ENCODE peak calls at places on chromosomes 6 and 20, in ten cellular contexts. Q, J, A, L, W, P, Y, U, H and E are unnamed samples.

GRCh38 chr6:42179956-42180335 is 6.8 kb downstream of the GUCA1A start:
- DNase-seq in J (no peak), H (no peak), U (no peak), Q (no peak), W (peak), P (no peak), A (no peak), L (peak), Y (no peak), E (no peak)

GRCh38 chr20:12528591-12529041 is 480.2 kb upstream of the SPTLC3 start:
- DNase-seq in L (no peak), U (no peak), P (no peak), A (no peak), Q (no peak), J (no peak), Y (no peak), W (no peak), H (no peak), E (no peak)

GRCh38 chr6:46626976-46627375 is 25.6 kb downstream of the CYP39A1 start:
- DNase-seq in Y (no peak), U (no peak), L (no peak), H (no peak), W (no peak), J (no peak), A (no peak), Q (no peak), P (no peak), E (no peak)

GRCh38 chr6:2478200-2478599 is 232.8 kb upstream of the GMDS start:
- DNase-seq in U (peak), P (peak), Y (no peak), Q (no peak), W (peak), L (no peak), A (no peak), J (peak), H (peak), E (no peak)

GRCh38 chr6:147770221-147770620 is 261.7 kb downstream of the SAMD5 start:
- DNase-seq in P (no peak), H (no peak), L (no peak), W (no peak), A (no peak), J (no peak), U (no peak), Y (no peak), Q (no peak), E (no peak)

GRCh38 chr20:13183005-13183404 is 38.1 kb upstream of the ISM1 start:
- DNase-seq in A (no peak), U (no peak), W (no peak), L (no peak), H (no peak), Q (no peak), P (no peak), J (no peak), Y (no peak), E (no peak)

GRCh38 chr6:37433657-37434271 is 743 bp downstream of the CMTR1 start:
- DNase-seq in A (no peak), H (peak), L (no peak), W (peak), Q (no peak), Y (peak), P (no peak), J (peak), U (peak), E (no peak)

GRCh38 chr6:154370545-154370944 is 13.9 kb upstream of the IPCEF1 start:
- DNase-seq in A (no peak), W (peak), Q (no peak), U (peak), J (peak), P (peak), L (peak), Y (peak), H (peak), E (no peak)

GRCh38 chr20:10110151-10110550 is 75.4 kb downstream of the ANKEF1 start:
- DNase-seq in J (no peak), Y (no peak), Q (no peak), U (peak), P (peak), W (peak), L (peak), A (no peak), H (no peak), E (no peak)

GRCh38 chr6:42335896-42336295 is 115.8 kb downstream of the TRERF1 start:
- DNase-seq in W (no peak), Y (no peak), L (no peak), P (no peak), A (no peak), J (no peak), U (no peak), Q (no peak), H (no peak), E (no peak)

GRCh38 chr6:129890701-129891100 is 29.6 kb upstream of the TMEM244 start:
- DNase-seq in A (no peak), Y (no peak), L (peak), W (peak), P (no peak), H (peak), Q (no peak), U (peak), J (peak), E (no peak)

GRCh38 chr6:41440958-41441357 is 105.2 kb upstream of the FOXP4 start:
- DNase-seq in J (no peak), A (no peak), Y (no peak), H (no peak), W (no peak), L (no peak), Q (no peak), U (no peak), P (no peak), E (no peak)

GRCh38 chr6:7311920-7312615 is 931 bp downstream of the SSR1 start:
- DNase-seq in U (peak), W (peak), Q (no peak), L (peak), Y (no peak), J (peak), A (no peak), P (peak), H (peak), E (peak)

GRCh38 chr20:53767206-53767924 is 173.7 kb upstream of the ZNF217 start:
- DNase-seq in U (no peak), W (no peak), Q (no peak), J (no peak), P (no peak), Y (no peak), H (no peak), L (no peak), A (no peak), E (no peak)

GRCh38 chr20:53768329-53768728 is 174.7 kb upstream of the ZNF217 start:
- DNase-seq in A (no peak), H (no peak), J (no peak), Y (no peak), L (no peak), U (no peak), Q (no peak), W (no peak), P (no peak), E (no peak)

GRCh38 chr20:53763707-53764415 is 170.2 kb upstream of the ZNF217 start:
- DNase-seq in U (peak), L (peak), Y (no peak), Q (no peak), H (peak), A (no peak), P (peak), W (no peak), J (peak), E (peak)

GRCh38 chr20:53760025-53760441 is 166.4 kb upstream of the ZNF217 start:
- DNase-seq in A (no peak), J (no peak), P (no peak), L (no peak), U (no peak), H (no peak), Q (no peak), W (no peak), Y (no peak), E (no peak)

DNA sequence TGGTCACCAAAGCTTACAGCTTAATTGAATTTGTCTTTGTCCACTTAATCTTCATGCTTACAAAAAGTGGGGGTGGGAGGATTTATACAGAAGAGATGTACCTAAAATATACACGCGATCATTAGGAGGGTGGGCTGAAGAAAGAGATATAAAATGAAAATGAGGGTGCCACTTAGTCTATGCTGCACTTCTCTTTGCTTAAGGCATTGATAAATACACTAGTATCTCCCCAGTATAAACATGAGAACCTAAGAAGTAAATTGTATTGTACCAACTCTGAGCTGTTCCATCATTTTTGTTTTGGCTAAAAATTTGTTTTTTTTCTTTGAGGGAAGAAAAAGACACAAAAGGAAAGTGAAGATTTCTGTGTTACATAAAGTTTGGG is 170.8 kb upstream of the ZNF217 start:
- DNase-seq in U (no peak), P (no peak), A (no peak), Y (no peak), Q (no peak), L (no peak), W (no peak), H (no peak), J (no peak), E (no peak)
- H3K4me3 ChIP-seq in U (no peak), P (no peak), A (peak), Y (no peak), Q (no peak), L (no peak), W (no peak), H (peak), J (no peak), E (peak)

DNA sequence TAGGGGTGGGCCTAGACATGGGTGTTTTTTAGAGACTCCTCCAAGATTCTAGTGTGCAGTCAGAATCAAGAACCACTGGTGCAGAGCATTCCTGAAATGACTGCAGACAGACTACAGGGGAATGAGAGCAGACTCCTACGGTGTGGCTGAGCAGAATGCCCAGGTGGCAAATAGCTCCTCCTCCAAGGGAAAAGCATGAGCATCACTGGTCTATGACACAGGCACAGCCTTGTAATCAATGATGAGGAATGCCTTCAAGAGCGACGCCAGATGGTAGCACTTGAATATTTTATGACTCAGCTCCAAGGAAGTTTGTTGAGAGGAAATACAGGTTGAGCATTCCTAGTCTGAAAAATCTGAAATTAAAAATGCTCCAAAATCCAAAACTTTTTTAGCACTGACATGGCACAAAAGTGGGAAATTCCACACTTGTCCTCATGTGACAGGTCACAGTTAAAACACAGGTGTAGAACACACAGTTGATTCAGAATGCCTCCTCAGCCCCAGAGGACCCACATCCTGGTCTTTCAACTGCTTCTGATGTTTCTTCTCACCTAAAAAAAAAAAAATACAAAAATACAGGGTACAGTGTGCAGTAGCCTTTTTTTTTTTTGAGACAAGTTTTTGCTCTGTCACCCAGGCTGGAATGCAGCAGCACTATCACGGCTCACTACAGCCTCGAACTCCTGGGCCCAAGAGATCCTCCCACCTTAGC is 10.5 kb upstream of the FAM8A1 start:
- DNase-seq in J (peak), Y (no peak), P (peak), U (peak), A (no peak), H (peak), L (peak), W (peak), Q (no peak), E (peak)
- TF ChIP-seq CTCF in J (no peak), Y (no peak), P (peak), U (no peak), A (no peak), H (peak), L (peak), W (peak), Q (no peak), E (peak)

GRCh38 chr6:106847116-106847515 is 127.4 kb downstream of the CD24 start:
- DNase-seq in Q (no peak), A (no peak), L (no peak), W (no peak), U (no peak), P (no peak), H (no peak), J (no peak), Y (no peak), E (no peak)
- H3K4me3 ChIP-seq in Q (no peak), A (no peak), L (no peak), W (no peak), U (no peak), P (no peak), H (no peak), J (no peak), Y (no peak), E (no peak)

GRCh38 chr6:28134015-28134414 is 7.7 kb upstream of the ZKSCAN8 start:
- DNase-seq in J (peak), Y (peak), U (peak), A (no peak), W (peak), L (peak), H (peak), Q (no peak), P (no peak), E (no peak)
- TF ChIP-seq CTCF in J (peak), Y (no peak), U (peak), A (peak), W (peak), L (peak), H (peak), Q (peak), P (peak), E (peak)

GRCh38 chr20:62645613-62646012 is 3.3 kb downstream of the SLCO4A1 start:
- DNase-seq in P (no peak), A (no peak), H (no peak), Q (no peak), L (no peak), J (no peak), U (no peak), Y (no peak), W (no peak), E (no peak)

GRCh38 chr20:62647521-62648317 is 5.4 kb downstream of the SLCO4A1 start:
- DNase-seq in Q (no peak), J (no peak), Y (peak), H (no peak), U (peak), A (no peak), P (no peak), L (no peak), W (no peak), E (no peak)

GRCh38 chr20:62644802-62645496 is 2.6 kb downstream of the SLCO4A1 start:
- DNase-seq in W (peak), L (no peak), Q (no peak), Y (no peak), H (no peak), J (no peak), P (no peak), U (no peak), A (no peak), E (no peak)

GRCh38 chr20:62648318-62648995 is 6.2 kb downstream of the SLCO4A1 start:
- DNase-seq in P (no peak), W (no peak), Y (no peak), A (no peak), U (no peak), L (no peak), H (no peak), Q (no peak), J (no peak), E (no peak)

DNA sequence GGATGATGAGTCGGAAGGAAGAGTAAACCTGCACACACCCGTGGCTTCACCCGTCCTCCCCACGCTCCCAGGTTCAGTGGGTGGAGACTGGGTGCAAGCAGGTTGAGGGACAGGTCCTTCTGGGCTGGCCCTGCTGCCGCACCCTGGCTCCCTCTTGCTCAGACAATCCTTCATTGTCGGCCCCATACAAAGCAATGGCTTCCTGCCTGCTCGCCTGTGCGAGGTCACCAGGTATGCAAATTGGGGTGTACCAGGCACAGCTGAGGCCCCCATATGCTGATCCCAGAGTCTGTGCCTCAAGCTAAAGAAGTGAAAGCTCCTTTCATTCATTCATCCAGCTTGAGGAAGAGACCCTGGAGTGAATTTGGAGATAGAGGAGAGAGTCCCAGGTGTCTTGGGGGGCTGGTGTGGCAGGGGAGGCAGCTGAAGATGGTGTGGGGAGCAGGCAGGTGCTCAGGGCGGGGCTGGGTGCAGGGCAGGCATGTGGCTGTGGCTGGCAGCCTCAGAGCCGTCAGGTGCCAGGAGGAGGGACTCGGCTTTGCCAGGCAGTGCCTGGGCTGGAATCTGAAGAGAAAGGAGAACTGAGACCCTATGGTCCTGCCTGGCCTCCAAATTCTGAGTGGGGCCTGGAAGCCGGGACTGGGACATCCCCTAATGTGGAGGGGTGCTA is 4.7 kb downstream of the SLCO4A1 start:
- DNase-seq in H (no peak), U (no peak), A (no peak), P (no peak), Q (no peak), Y (no peak), L (no peak), W (peak), J (no peak), E (no peak)
- H3K4me3 ChIP-seq in H (no peak), U (no peak), A (no peak), P (no peak), Q (no peak), Y (no peak), L (no peak), W (no peak), J (no peak), E (no peak)

DNA sequence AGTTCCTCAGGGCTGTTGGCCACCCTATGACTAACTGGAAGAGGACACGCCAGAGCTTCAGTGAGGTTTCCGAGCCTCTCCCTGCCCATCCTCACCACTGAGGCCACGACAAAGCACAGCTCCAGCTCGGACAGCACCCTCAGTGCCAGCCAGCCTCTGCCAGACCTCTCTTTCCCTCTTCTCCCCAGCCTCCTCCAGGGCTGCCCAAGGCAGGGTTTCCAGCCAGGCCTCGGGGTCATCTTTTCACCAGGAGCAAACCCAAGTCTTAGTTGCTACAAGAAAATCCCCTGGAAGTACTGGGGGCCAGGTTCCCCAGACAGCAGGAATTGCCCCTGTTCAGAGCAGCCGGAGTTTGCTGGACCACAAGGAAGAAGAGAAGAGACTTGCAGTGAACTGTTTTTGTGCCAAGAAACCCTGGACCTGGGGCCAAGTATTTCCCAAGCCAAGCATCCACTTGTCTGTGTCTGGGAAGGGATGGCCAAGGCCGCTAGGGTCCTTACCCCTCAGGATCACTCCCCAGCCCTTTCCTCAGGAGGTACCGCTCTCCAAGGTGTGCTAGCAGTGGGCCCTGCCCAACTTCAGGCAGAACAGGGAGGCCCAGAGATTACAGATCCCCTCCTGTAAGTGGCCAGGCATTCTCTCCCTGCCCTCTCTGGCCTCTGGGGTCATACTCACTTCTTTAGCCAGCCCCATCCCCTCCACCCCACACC is 41.6 kb downstream of the PLAGL2 start:
- DNase-seq in A (no peak), H (peak), W (no peak), L (no peak), J (no peak), U (no peak), Q (no peak), P (no peak), Y (peak), E (no peak)
- TF ChIP-seq CTCF in A (no peak), H (no peak), W (no peak), L (no peak), J (no peak), U (no peak), Q (no peak), P (no peak), Y (no peak), E (no peak)

DNA sequence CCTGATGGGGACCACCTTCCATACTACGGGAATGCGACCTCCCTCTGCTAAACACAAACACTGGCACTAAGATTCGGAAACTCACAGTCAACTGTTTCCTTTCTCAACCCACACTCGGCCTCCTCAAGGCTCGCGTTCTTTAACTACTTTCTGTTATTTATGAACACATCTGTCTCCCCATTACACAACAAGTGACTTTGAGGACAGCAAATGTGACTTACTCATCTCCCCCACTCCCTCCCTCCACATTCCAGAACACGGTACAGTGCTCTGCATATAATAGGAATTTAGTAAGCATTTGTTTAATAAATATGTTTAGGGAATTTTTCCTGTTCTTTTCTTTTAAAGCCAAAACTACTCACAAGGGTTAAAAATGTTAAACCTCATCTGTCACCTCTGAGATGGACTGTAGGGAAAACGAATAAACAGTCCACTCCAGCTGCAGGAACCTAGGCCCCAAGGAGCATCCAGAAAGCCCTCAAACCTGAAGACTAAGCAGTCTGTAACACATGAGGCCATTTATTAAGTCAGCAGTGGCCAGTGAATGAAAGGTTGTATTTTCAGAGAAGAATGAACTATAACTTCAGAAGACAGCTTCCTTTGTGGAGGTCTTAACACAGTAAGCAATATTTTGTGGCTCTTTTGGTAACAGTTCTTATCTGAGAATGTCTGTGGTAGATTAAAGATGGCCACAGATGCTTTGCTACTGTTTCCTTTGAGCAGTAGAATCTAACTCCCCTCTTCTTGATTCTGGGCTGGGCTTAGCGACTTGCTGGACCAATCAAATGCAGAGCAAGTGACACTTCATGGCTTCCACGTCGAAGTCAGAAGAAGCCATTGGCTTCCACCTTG is 209.7 kb upstream of the DTNBP1 start:
- DNase-seq in W (no peak), Y (no peak), A (no peak), U (peak), L (no peak), Q (no peak), H (peak), J (peak), P (no peak), E (no peak)
- H3K4me3 ChIP-seq in W (no peak), Y (no peak), A (no peak), U (no peak), L (no peak), Q (no peak), H (no peak), J (no peak), P (no peak), E (no peak)

DNA sequence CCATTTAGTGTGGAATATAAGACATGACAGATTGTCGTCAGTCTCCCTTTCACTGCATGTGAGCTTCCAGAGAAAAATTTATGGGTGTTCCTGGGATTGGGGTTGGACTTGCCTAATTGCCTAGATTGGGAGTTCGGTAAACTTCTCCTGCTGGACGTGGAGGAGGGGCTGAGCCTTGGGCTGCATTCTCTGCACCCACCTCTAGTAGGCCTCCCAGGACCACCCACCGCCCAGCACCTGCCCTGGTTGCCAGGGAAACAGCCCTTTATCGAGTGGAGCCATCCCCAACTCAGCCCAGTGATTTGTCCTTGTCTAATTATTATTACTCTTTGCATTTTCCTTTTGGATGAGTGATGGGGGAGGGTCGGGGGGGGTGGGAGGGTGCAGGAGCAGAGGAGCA is 104.3 kb downstream of the DHX35 start:
- DNase-seq in U (no peak), P (no peak), Q (no peak), J (no peak), H (no peak), L (no peak), A (no peak), W (no peak), Y (no peak), E (no peak)
- TF ChIP-seq CTCF in U (no peak), P (no peak), Q (no peak), J (no peak), H (no peak), L (no peak), A (no peak), W (no peak), Y (no peak), E (peak)